ENCODE peak calls at places on chromosomes 11 and 22, in five cellular contexts. S is EL, Q is MM.1S, W is mucosa of descending colon, O is GM12891. P is an unnamed sample.

GRCh38 chr11:34626393-34626792 is 5.5 kb downstream of the EHF start:
- DNase-seq in O (no peak), S (no peak), Q (no peak), W (no peak), P (no peak)

GRCh38 chr11:94802501-94802900 is 34.3 kb downstream of the AMOTL1 start:
- DNase-seq in O (no peak), S (no peak), W (no peak), Q (no peak), P (no peak)

GRCh38 chr11:61587541-61587941 is 6.7 kb upstream of the SYT7 start:
- DNase-seq in O (no peak), Q (no peak), W (peak; percentile 51), S (peak; percentile 44), P (no peak)

GRCh38 chr22:43526951-43527350 is 115.1 kb downstream of the MPPED1 start:
- DNase-seq in S (no peak), O (no peak), Q (no peak), W (no peak), P (no peak)

GRCh38 chr11:119706887-119707286 is 22.1 kb downstream of the NECTIN1 start:
- DNase-seq in Q (no peak), S (no peak), O (no peak), W (no peak), P (no peak)

GRCh38 chr11:19728436-19728835 is 15.8 kb downstream of the NAV2 start:
- DNase-seq in W (no peak), Q (no peak), O (no peak), S (peak; percentile 55), P (no peak)

GRCh38 chr11:119651802-119652584 is 77.0 kb downstream of the NECTIN1 start:
- DNase-seq in S (no peak), Q (no peak), O (no peak), W (no peak), P (no peak)

GRCh38 chr11:43238341-43238740 is 73.5 kb upstream of the API5 start:
- DNase-seq in O (no peak), S (no peak), W (no peak), Q (no peak), P (no peak)

GRCh38 chr22:48739348-48740085 is 1088.2 kb downstream of the BRD1 start:
- DNase-seq in W (no peak), O (no peak), S (no peak), Q (no peak), P (no peak)

GRCh38 chr11:67316882-67317364 is 13.6 kb downstream of the SSH3 start:
- DNase-seq in S (peak; percentile 70), W (no peak), O (no peak), Q (no peak), P (no peak)

GRCh38 chr11:5694642-5695041 is 5.1 kb downstream of the TRIM22 start:
- DNase-seq in W (no peak), O (no peak), Q (no peak), S (no peak), P (no peak)

GRCh38 chr22:23207786-23208325 is 27.5 kb downstream of the BCR start:
- DNase-seq in O (no peak), S (no peak), Q (no peak), W (no peak), P (no peak)

GRCh38 chr11:6648505-6648904 is 7.1 kb downstream of the DCHS1 start:
- DNase-seq in W (no peak), O (no peak), Q (no peak), S (no peak), P (no peak)

GRCh38 chr11:94272738-94273313 is 31.6 kb upstream of the IZUMO1R start:
- DNase-seq in W (peak; percentile 1), O (no peak), S (no peak), Q (peak; percentile 19), P (no peak)

GRCh38 chr11:10329935-10330334 is 25.1 kb downstream of the ADM start:
- DNase-seq in W (no peak), S (peak; percentile 94), Q (no peak), O (no peak), P (no peak)

GRCh38 chr11:85809881-85810280 is 1.1 kb downstream of the SYTL2 start:
- DNase-seq in S (peak; percentile 71), W (peak; percentile 46), Q (no peak), O (no peak), P (no peak)

GRCh38 chr11:75107187-75107586 is 10.5 kb upstream of the OR2AT4 start:
- DNase-seq in S (peak; percentile 49), W (no peak), O (no peak), Q (no peak), P (no peak)

GRCh38 chr11:71206186-71206585 is 46.2 kb downstream of the SHANK2 start:
- DNase-seq in W (peak; percentile 62), S (no peak), O (no peak), Q (no peak), P (no peak)

GRCh38 chr11:72561856-72562255 is 112.4 kb downstream of the PDE2A start:
- DNase-seq in Q (no peak), W (no peak), S (no peak), O (no peak), P (no peak)

GRCh38 chr22:36616682-36617081 is 86.9 kb downstream of the CACNG2 start:
- DNase-seq in O (no peak), S (no peak), Q (no peak), W (no peak), P (no peak)

GRCh38 chr11:44949160-44950035 is 1.3 kb downstream of the TP53I11 start:
- DNase-seq in S (peak; percentile 21), Q (no peak), W (peak; percentile 79), O (no peak), P (peak; percentile 48)

GRCh38 chr11:86676010-86676409 is 3.6 kb upstream of the ME3 start:
- DNase-seq in Q (no peak), W (peak; percentile 67), O (no peak), S (no peak), P (no peak)

GRCh38 chr11:117366183-117366582 is 38.5 kb downstream of the CEP164 start:
- DNase-seq in S (no peak), O (no peak), W (no peak), Q (no peak), P (no peak)

GRCh38 chr11:39768214-39768613 is 1691.2 kb downstream of the LRRC4C start:
- DNase-seq in S (no peak), O (no peak), W (no peak), Q (no peak), P (no peak)

GRCh38 chr11:10480026-10480425 is 25.0 kb downstream of the AMPD3 start:
- DNase-seq in S (no peak), Q (no peak), O (no peak), W (no peak), P (no peak)

GRCh38 chr22:50730941-50731661 is 6.9 kb upstream of the ACR start:
- DNase-seq in S (no peak), O (no peak), W (no peak), Q (no peak), P (no peak)

GRCh38 chr11:36750349-36750748 is 152.3 kb upstream of the RAG2 start:
- DNase-seq in S (no peak), O (no peak), Q (no peak), W (no peak), P (no peak)

GRCh38 chr11:116199182-116199581 is 573.6 kb downstream of the BUD13 start:
- DNase-seq in Q (no peak), W (no peak), O (no peak), S (no peak), P (no peak)

GRCh38 chr11:78192223-78192719 is 3.6 kb downstream of the USP35 start:
- DNase-seq in S (no peak), O (no peak), Q (no peak), W (no peak), P (peak; percentile 47)

GRCh38 chr11:119797736-119798135 is 68.7 kb upstream of the NECTIN1 start:
- DNase-seq in Q (no peak), S (no peak), O (no peak), W (no peak), P (no peak)

GRCh38 chr11:33869511-33870422 is 22.1 kb downstream of the LMO2 start:
- DNase-seq in W (peak; percentile 35), O (peak; percentile 57), S (peak; percentile 30), Q (peak; percentile 15), P (peak; percentile 71)

GRCh38 chr11:1129143-1129665 is 28.5 kb upstream of the MUC5AC start:
- DNase-seq in S (no peak), Q (no peak), O (no peak), W (no peak), P (peak; percentile 18)

GRCh38 chr11:93481279-93481678 is 61.9 kb downstream of the SMCO4 start:
- DNase-seq in Q (no peak), W (peak; percentile 56), S (no peak), O (no peak), P (no peak)

GRCh38 chr11:106670069-106670468 is 348.2 kb downstream of the GUCY1A2 start:
- DNase-seq in Q (no peak), O (no peak), W (no peak), S (no peak), P (no peak)

GRCh38 chr22:26398741-26399153 is 30.3 kb upstream of the ASPHD2 start:
- DNase-seq in Q (peak; percentile 45), S (peak; percentile 73), W (peak; percentile 84), O (peak; percentile 35), P (peak; percentile 55)

GRCh38 chr11:65596520-65596919 is 920 bp upstream of the KCNK7 start:
- DNase-seq in Q (no peak), O (no peak), S (no peak), W (no peak), P (no peak)

GRCh38 chr11:10414181-10414580 is 40.9 kb upstream of the AMPD3 start:
- DNase-seq in O (no peak), S (no peak), W (no peak), Q (peak; percentile 77), P (no peak)

GRCh38 chr11:79087238-79087956 is 353.4 kb downstream of the TENM4 start:
- DNase-seq in W (no peak), Q (no peak), O (no peak), S (peak; percentile 85), P (no peak)

P was measured in GM13977.